ENCODE peak calls at places on chromosomes 16 and 17, in four cellular contexts. G is GM06990, E is prostate gland, F is astrocyte of the cerebellum. L is an unnamed sample.

GRCh38 chr17:2018716-2019490 is 6.2 kb downstream of the RTN4RL1 start:
- DNase-seq in E (peak), F (no peak), G (no peak), L (no peak)

GRCh38 chr17:1714488-1714979 is 4.4 kb upstream of the TLCD2 start:
- DNase-seq in F (peak), G (no peak), E (peak), L (peak)

GRCh38 chr16:50495673-50496072 is 52.5 kb upstream of the NKD1 start:
- DNase-seq in E (no peak), F (no peak), G (no peak), L (no peak)

GRCh38 chr16:72963921-72964320 is 84.0 kb downstream of the ZFHX3 start:
- DNase-seq in G (no peak), F (no peak), E (no peak), L (no peak)

GRCh38 chr17:27601069-27601974 is 29.7 kb upstream of the LGALS9 start:
- DNase-seq in E (peak), G (peak), F (peak), L (peak)

GRCh38 chr16:74521691-74522090 is 85.2 kb downstream of the GLG1 start:
- DNase-seq in F (peak), E (no peak), G (no peak), L (no peak)

GRCh38 chr16:74623214-74623842 is 16.4 kb upstream of the GLG1 start:
- DNase-seq in E (no peak), G (no peak), F (peak), L (no peak)

GRCh38 chr16:66416136-66416535 is 11.0 kb upstream of the BEAN1 start:
- DNase-seq in F (no peak), G (no peak), E (no peak), L (no peak)

GRCh38 chr16:10972108-10972955 is 28.0 kb downstream of the CLEC16A start:
- DNase-seq in G (no peak), F (no peak), E (no peak), L (no peak)

GRCh38 chr16:55444754-55445485 is 34.1 kb upstream of the MMP2 start:
- DNase-seq in G (no peak), E (no peak), F (no peak), L (no peak)

GRCh38 chr17:16250635-16251034 is 33.6 kb downstream of the PIGL start:
- DNase-seq in G (no peak), F (no peak), E (no peak), L (no peak)

GRCh38 chr17:45326566-45326965 is 9.7 kb upstream of the MAP3K14 start:
- DNase-seq in G (peak), F (no peak), E (no peak), L (no peak)

GRCh38 chr17:57088298-57088697 is 3.3 kb downstream of the AKAP1 start:
- DNase-seq in F (no peak), E (no peak), G (no peak), L (no peak)

GRCh38 chr17:76529643-76530488 is 7.6 kb downstream of the CYGB start:
- DNase-seq in F (no peak), E (no peak), G (no peak), L (no peak)

GRCh38 chr16:85532147-85532546 is 81.0 kb upstream of the GSE1 start:
- DNase-seq in E (no peak), F (no peak), G (no peak), L (no peak)

DNA sequence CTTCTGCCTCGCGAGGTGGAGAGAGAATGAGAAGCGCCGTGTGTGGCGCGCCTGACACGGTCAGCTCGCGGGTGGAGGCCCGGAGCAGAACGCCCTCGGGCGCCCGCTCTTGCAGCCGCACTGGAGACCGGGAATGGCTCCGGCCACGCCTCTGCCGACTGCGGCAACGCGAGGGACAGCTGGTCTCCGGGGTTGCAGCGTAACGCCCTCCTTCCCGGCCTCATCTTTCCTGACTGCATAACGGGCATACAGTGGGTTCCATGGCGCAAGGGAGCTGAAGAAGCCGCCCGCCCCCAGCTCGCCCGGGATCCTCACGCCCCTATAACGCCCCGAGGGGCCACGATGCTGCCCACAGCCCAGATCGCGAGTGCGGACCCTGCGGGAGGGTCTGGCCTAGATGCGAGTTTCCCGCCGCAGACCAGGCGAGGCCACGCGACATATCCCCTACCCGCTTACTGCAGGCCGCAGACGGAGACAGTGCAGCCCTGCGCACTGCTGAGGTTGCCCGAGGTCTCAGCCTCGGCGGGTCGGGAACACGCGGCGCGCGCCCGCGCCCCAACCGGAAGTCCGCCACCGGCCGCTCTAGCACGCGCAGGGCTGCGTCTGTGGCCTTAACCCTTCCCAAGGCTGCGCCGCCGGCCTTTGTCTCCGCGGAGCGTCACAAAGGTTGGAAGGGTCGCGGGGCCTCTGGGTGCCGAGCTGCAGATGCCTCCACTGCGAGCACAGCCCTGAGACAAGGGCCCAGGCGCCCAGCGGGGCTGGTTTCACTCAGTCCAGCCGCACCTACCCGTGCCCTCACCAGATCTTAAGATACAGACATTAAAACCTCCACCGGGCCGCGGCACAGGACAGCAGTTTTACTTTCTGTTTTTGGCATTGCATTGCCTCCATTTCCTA is 18.8 kb downstream of the BCL7C start:
- DNase-seq in G (peak), F (peak), E (peak), L (peak)
- TF ChIP-seq CTCF in G (no peak), F (no peak), E (no peak), L (no peak)

GRCh38 chr16:4680673-4681470 is 12.5 kb upstream of the NUDT16L1 start:
- DNase-seq in G (no peak), E (peak), F (no peak), L (no peak)

GRCh38 chr16:4679156-4679853 is 14.1 kb upstream of the NUDT16L1 start:
- DNase-seq in E (peak), F (no peak), G (no peak), L (no peak)

GRCh38 chr16:4678596-4678995 is 14.8 kb upstream of the NUDT16L1 start:
- DNase-seq in F (no peak), E (no peak), G (no peak), L (no peak)

GRCh38 chr16:4681471-4682083 is 11.8 kb upstream of the NUDT16L1 start:
- DNase-seq in G (no peak), F (no peak), E (no peak), L (no peak)

GRCh38 chr16:4679854-4680636 is 13.3 kb upstream of the NUDT16L1 start:
- DNase-seq in E (peak), G (no peak), F (no peak), L (no peak)
- H3K4me3 ChIP-seq in E (peak), G (no peak), F (no peak), L (no peak)

DNA sequence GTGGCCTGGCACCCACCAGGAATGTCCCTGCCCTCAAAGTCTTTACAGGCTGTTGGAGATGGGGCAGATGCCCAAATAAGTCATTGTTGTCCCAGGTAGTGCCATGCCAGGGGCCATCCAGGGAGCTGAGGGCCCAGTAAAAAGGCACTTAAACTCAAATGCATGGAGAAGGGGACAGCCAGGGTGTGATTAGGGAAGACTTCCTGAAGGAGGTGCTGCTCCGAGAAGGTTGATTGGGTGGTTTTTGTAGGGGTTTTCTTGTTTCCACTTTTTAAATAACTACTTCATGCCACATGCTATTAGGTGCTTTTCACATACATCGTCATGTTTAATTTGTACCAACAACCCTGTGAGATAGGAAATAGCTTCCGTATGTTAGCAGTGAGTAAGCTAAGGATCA is 66.9 kb downstream of the RAI1 start:
- DNase-seq in G (peak), E (no peak), F (no peak), L (no peak)
- TF ChIP-seq CTCF in G (peak), E (no peak), F (peak), L (no peak)

DNA sequence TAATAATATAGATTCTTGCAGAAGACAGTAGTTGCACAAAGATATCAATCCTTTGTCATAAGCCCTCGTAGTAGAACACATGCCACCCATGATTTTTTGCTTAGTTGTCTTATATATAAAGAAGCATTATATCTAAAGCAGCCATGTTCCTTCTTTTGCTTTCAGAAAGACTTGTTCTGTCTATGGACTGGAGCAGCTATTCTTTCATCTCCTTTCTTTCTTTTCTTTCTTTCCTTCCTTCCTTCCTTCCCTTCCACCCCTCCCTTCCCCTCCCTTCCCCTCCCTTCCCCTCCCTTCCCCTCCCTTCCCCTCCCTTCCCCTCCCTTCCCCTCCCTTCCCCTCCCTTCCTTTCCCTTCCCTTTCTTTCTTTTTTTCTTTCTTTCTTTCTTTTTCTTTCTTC is 104.0 kb upstream of the HS3ST4 start:
- DNase-seq in F (no peak), G (no peak), E (no peak), L (no peak)
- H3K4me3 ChIP-seq in F (no peak), G (no peak), E (no peak), L (no peak)

GRCh38 chr17:42612013-42612412 is 2.5 kb downstream of the TUBG1 start:
- DNase-seq in G (no peak), F (no peak), E (no peak), L (no peak)

GRCh38 chr17:42613699-42614295 is 4.3 kb downstream of the TUBG1 start:
- DNase-seq in E (no peak), G (no peak), F (no peak), L (no peak)

GRCh38 chr17:42603318-42603717 is 5.9 kb downstream of the RETREG3 start:
- DNase-seq in G (no peak), E (no peak), F (no peak), L (no peak)

GRCh38 chr17:42608692-42609181 is 437 bp downstream of the RETREG3 start:
- DNase-seq in G (no peak), F (no peak), E (no peak), L (no peak)

GRCh38 chr17:42609182-42609813 is at the start of the genes RETREG3 and TUBG1:
- DNase-seq in E (peak), F (peak), G (peak), L (peak)
- TF ChIP-seq CTCF in E (peak), F (peak), G (peak), L (peak)

GRCh38 chr17:50059759-50060273 is 3.9 kb downstream of the ITGA3 start:
- DNase-seq in F (no peak), E (no peak), G (no peak), L (no peak)
- H3K4me3 ChIP-seq in F (no peak), E (no peak), G (no peak), L (no peak)